ENCODE peak calls at places on chromosomes 4 and X, in six cellular contexts. F, T, U, I, J and A are unnamed samples.

GRCh38 chrX:1385251-1385794 is 6.6 kb downstream of the SLC25A6 start:
- DNase-seq in F (no peak), T (no peak), U (no peak), I (no peak), J (no peak), A (no peak)

GRCh38 chr4:141142423-141142822 is 9.2 kb upstream of the RNF150 start:
- DNase-seq in F (no peak), T (no peak), U (no peak), I (no peak), J (no peak), A (no peak)

GRCh38 chr4:14111730-14112171 is 484.2 kb upstream of the BOD1L1 start:
- DNase-seq in F (no peak), T (no peak), U (no peak), I (no peak), J (no peak), A (no peak)

GRCh38 chr4:38565271-38566199 is 98.5 kb upstream of the KLF3 start:
- DNase-seq in F (no peak), T (peak), U (no peak), I (no peak), J (no peak), A (no peak)

GRCh38 chr4:77927991-77928925 is 65.6 kb downstream of the MRPL1 start:
- DNase-seq in F (no peak), T (no peak), U (no peak), I (no peak), J (no peak), A (no peak)

GRCh38 chr4:160537681-160538080 is 1434.8 kb downstream of the RAPGEF2 start:
- DNase-seq in F (no peak), T (no peak), U (no peak), I (no peak), J (no peak), A (no peak)

GRCh38 chr4:168584321-168584771 is 87.5 kb downstream of the PALLD start:
- DNase-seq in F (no peak), T (no peak), U (no peak), I (no peak), J (no peak), A (no peak)

GRCh38 chr4:173411106-173411703 is 12.3 kb upstream of the SCRG1 start:
- DNase-seq in F (no peak), T (no peak), U (no peak), I (no peak), J (no peak), A (no peak)

GRCh38 chr4:184651899-184652298 is 2.4 kb downstream of the PRIMPOL start:
- DNase-seq in F (no peak), T (no peak), U (no peak), I (no peak), J (no peak), A (no peak)

GRCh38 chrX:134717698-134718328 is 59.5 kb upstream of the PLAC1 start:
- DNase-seq in F (no peak), T (no peak), U (no peak), I (no peak), J (no peak), A (no peak)

GRCh38 chrX:151700581-151700980 is 5.3 kb downstream of the PRRG3 start:
- DNase-seq in F (no peak), T (no peak), U (no peak), I (no peak), J (no peak), A (no peak)

GRCh38 chrX:16836371-16836770 is 33.8 kb downstream of the RBBP7 start:
- DNase-seq in F (no peak), T (no peak), U (no peak), I (no peak), J (peak), A (no peak)

GRCh38 chrX:71650333-71650969 is 16.9 kb upstream of the LOC101059915 start:
- DNase-seq in F (no peak), T (no peak), U (no peak), I (no peak), J (no peak), A (peak)
- TF ChIP-seq CTCF in F (no peak), T (peak), U (no peak), I (no peak), J (peak), A (no peak)

GRCh38 chr4:4778491-4779003 is 80.9 kb upstream of the MSX1 start:
- DNase-seq in F (no peak), T (no peak), U (no peak), I (no peak), J (no peak), A (no peak)

GRCh38 chr4:4782969-4783368 is 76.5 kb upstream of the MSX1 start:
- DNase-seq in F (no peak), T (no peak), U (no peak), I (no peak), J (no peak), A (no peak)

GRCh38 chr4:4781936-4782754 is 77.3 kb upstream of the MSX1 start:
- DNase-seq in F (no peak), T (no peak), U (no peak), I (no peak), J (no peak), A (no peak)

GRCh38 chr4:4779486-4779885 is 80.0 kb upstream of the MSX1 start:
- DNase-seq in F (no peak), T (no peak), U (no peak), I (no peak), J (no peak), A (no peak)

DNA sequence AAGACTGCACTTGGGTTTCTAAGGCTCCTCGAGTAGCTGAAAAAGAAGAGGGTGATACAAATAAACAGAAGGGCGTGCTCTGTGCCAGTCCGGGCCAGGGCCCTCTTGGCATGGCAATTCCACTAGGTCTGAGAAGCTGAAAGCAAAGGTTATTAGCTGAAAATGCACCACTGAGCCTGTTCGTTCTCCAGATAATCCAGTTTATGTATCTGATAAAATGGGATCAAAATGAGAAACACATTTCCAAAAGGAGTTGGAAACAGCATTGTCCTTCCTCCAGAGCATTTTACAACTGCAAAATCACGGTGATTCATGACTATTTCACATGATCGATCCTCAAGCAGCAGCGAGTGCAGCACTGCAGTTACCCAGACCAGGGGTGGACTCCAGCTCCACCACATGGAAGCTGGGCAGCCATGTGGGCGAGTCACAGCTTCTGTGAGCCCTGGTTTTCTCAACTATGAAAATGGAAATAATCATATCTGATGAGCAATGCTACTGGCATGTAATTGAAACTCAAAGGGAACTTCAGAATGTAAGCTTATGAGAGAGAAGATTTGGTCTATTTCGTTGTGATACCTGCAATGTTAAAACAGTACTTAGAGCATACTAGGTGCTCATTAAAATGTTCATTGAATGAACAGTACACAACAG is 78.7 kb upstream of the MSX1 start:
- DNase-seq in F (no peak), T (no peak), U (no peak), I (no peak), J (no peak), A (no peak)
- TF ChIP-seq CTCF in F (no peak), T (no peak), U (no peak), I (no peak), J (no peak), A (no peak)

DNA sequence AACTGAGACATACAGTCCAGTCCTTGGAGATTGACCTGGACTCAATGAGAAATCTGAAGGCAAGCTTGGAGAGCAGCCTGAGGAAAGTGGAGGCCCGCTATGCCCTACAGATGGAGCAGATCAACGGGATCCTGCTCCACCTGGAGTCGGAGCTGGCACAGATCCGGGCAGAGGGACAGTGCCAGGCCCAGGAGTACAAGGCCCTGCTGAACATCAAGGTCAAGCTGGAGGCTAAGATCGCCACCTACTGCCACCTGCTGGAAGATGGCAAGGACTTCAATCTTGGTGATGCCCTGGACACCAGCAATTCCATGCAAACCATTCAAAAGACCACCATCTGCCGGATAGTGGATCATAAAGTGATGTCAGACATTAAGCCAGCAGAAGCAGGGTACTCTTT is 20.4 kb upstream of the FRMPD3 start:
- DNase-seq in F (no peak), T (no peak), U (peak), I (no peak), J (no peak), A (no peak)
- TF ChIP-seq CTCF in F (no peak), T (peak), U (no peak), I (peak), J (peak), A (no peak)

DNA sequence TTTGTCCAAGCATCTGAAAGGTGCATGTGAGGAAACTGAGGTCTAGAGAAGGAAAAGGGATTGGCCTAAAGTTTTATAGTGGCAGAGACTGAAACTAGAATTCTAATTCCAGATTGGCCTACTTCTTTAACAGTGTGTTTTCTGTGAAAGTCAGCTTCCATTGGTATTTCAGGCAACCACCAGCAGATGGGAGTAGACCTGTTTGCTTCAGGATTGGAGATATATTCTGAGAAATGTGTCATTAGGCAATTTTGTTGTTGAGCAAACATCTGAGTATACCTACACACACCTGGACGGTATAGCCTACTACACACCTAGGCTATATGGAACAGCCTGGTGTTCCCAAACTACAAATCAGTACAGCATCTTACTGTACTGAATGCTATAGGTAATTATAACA is 207.3 kb upstream of the RADX start:
- DNase-seq in F (no peak), T (no peak), U (no peak), I (no peak), J (no peak), A (no peak)
- TF ChIP-seq CTCF in F (no peak), T (no peak), U (no peak), I (peak), J (peak), A (no peak)

GRCh38 chr4:16065066-16065465 is 18.8 kb downstream of the PROM1 start:
- DNase-seq in F (no peak), T (no peak), U (no peak), I (no peak), J (no peak), A (no peak)
- TF ChIP-seq CTCF in F (no peak), T (no peak), U (no peak), I (no peak), J (no peak), A (no peak)

GRCh38 chrX:46040001-46040400 is 505.2 kb downstream of the ZNF674 start:
- DNase-seq in F (no peak), T (no peak), U (no peak), I (no peak), J (no peak), A (no peak)

GRCh38 chrX:46029777-46030176 is 515.4 kb downstream of the ZNF674 start:
- DNase-seq in F (no peak), T (no peak), U (no peak), I (no peak), J (no peak), A (no peak)

GRCh38 chrX:46039526-46039925 is 505.7 kb downstream of the ZNF674 start:
- DNase-seq in F (no peak), T (no peak), U (no peak), I (no peak), J (no peak), A (no peak)

GRCh38 chrX:46036508-46036907 is 508.7 kb downstream of the ZNF674 start:
- DNase-seq in F (no peak), T (no peak), U (no peak), I (no peak), J (no peak), A (no peak)

GRCh38 chrX:46034868-46035267 is 510.4 kb downstream of the ZNF674 start:
- DNase-seq in F (no peak), T (no peak), U (no peak), I (no peak), J (no peak), A (no peak)
- TF ChIP-seq CTCF in F (no peak), T (no peak), U (no peak), I (no peak), J (no peak), A (no peak)

GRCh38 chr4:12304912-12305311 is 876.2 kb upstream of the HS3ST1 start:
- DNase-seq in F (no peak), T (no peak), U (no peak), I (no peak), J (no peak), A (no peak)
- TF ChIP-seq CTCF in F (no peak), T (no peak), U (no peak), I (no peak), J (no peak), A (no peak)

GRCh38 chr4:10364194-10364593 is 93.0 kb downstream of the ZNF518B start:
- DNase-seq in F (no peak), T (no peak), U (no peak), I (no peak), J (no peak), A (no peak)
- TF ChIP-seq CTCF in F (no peak), T (no peak), U (no peak), I (no peak), J (no peak), A (no peak)

GRCh38 chrX:103845165-103845653 is 13.2 kb upstream of the RAB9B start:
- DNase-seq in F (no peak), T (peak), U (peak), I (no peak), J (peak), A (no peak)
- TF ChIP-seq CTCF in F (peak), T (peak), U (no peak), I (peak), J (peak), A (no peak)